ENCODE peak calls at places on chromosomes 5 and 9, in eight cellular contexts. O is tibial nerve, J is neuronal stem cell, G is heart left ventricle, I is left ventricle myocardium inferior, Q is WERI-Rb-1, W is dorsolateral prefrontal cortex, L is PC-9. B is an unnamed sample.
A peak's percentile ranks its signal among the peaks of the same experiment; 100 is the strongest.

GRCh38 chr9:113598883-113599282 is 135.4 kb downstream of the RGS3 start:
- DNase-seq in O (no peak), J (no peak), G (no peak), I (no peak), Q (no peak), W (no peak), L (no peak), B (no peak)

GRCh38 chr5:139842321-139842720 is 46.7 kb downstream of the PSD2 start:
- DNase-seq in O (no peak), J (no peak), G (no peak), I (no peak), Q (no peak), W (no peak), L (no peak), B (no peak)

GRCh38 chr5:147822686-147823491 is 8.6 kb downstream of the SPINK1 start:
- DNase-seq in O (peak; percentile 61), J (peak; percentile 41), G (no peak), I (peak; percentile 17), Q (peak; percentile 50), W (peak; percentile 74), L (peak; percentile 11), B (peak; percentile 50)

GRCh38 chr5:33470544-33470943 is 29.8 kb downstream of the TARS1 start:
- DNase-seq in O (peak; percentile 9), J (peak; percentile 12), G (no peak), I (no peak), Q (peak; percentile 17), W (no peak), L (peak; percentile 30), B (no peak)

GRCh38 chr5:150562832-150563231 is 54.9 kb downstream of the NDST1 start:
- DNase-seq in O (peak; percentile 51), J (no peak), G (no peak), I (no peak), Q (peak; percentile 37), W (no peak), L (peak; percentile 56), B (no peak)

GRCh38 chr5:127228540-127229184 is 61.9 kb upstream of the MEGF10 start:
- DNase-seq in O (no peak), J (peak; percentile 14), G (no peak), I (no peak), Q (no peak), W (no peak), L (no peak), B (no peak)

GRCh38 chr9:94805585-94805984 is 79.1 kb downstream of the AOPEP start:
- DNase-seq in O (no peak), J (no peak), G (no peak), I (no peak), Q (no peak), W (no peak), L (peak; percentile 69), B (no peak)

GRCh38 chr5:73938280-73938937 is 312.4 kb downstream of the ARHGEF28 start:
- DNase-seq in O (no peak), J (no peak), G (no peak), I (no peak), Q (no peak), W (no peak), L (peak; percentile 77), B (no peak)

GRCh38 chr9:135976531-135976930 is 15.4 kb upstream of the UBAC1 start:
- DNase-seq in O (no peak), J (no peak), G (no peak), I (no peak), Q (no peak), W (no peak), L (no peak), B (no peak)

GRCh38 chr9:18795947-18796705 is 236.9 kb downstream of the SAXO1 start:
- DNase-seq in O (no peak), J (no peak), G (no peak), I (no peak), Q (peak; percentile 41), W (no peak), L (no peak), B (no peak)

GRCh38 chr9:70569070-70569772 is 154.8 kb upstream of the KLF9 start:
- DNase-seq in O (no peak), J (no peak), G (no peak), I (no peak), Q (no peak), W (no peak), L (no peak), B (no peak)

GRCh38 chr9:133589454-133590227 is 19.5 kb downstream of the FAM163B start:
- DNase-seq in O (no peak), J (no peak), G (peak; percentile 57), I (no peak), Q (no peak), W (no peak), L (no peak), B (no peak)

GRCh38 chr9:18568969-18569368 is 95.0 kb downstream of the ADAMTSL1 start:
- DNase-seq in O (no peak), J (no peak), G (no peak), I (no peak), Q (no peak), W (no peak), L (no peak), B (no peak)

GRCh38 chr5:5145651-5146529 is 5.8 kb downstream of the ADAMTS16 start:
- DNase-seq in O (no peak), J (no peak), G (no peak), I (no peak), Q (no peak), W (no peak), L (peak; percentile 96), B (no peak)

DNA sequence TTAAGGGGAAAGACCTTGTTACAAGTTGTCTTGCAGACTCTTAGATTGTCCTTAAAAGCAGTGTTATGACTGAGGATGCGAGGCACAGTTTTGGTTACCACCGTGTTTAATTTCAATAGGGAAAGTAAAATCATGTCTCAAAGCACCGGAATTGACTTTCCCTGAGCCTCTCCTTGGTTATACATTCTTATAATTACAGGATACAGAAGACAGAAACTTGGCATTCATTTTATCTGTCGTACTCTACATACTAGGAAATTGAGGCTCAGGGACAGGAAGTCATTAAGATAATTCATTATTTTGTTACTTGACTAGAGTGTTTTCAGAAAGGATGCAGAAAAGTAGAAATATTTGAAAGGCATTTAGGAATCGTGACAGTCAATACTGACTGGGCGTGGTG is 54.0 kb upstream of the SPATA31D4 start:
- DNase-seq in O (no peak), J (no peak), G (no peak), I (no peak), Q (no peak), W (no peak), L (no peak), B (no peak)
- H3K27ac ChIP-seq in O (no peak overlapping the region), J (no peak overlapping the region), G (peak overlapping the region; percentile 80), I (peak overlapping the region; percentile 62), Q (no peak overlapping the region), W (no peak overlapping the region), L (no peak overlapping the region), B (no peak overlapping the region)

DNA sequence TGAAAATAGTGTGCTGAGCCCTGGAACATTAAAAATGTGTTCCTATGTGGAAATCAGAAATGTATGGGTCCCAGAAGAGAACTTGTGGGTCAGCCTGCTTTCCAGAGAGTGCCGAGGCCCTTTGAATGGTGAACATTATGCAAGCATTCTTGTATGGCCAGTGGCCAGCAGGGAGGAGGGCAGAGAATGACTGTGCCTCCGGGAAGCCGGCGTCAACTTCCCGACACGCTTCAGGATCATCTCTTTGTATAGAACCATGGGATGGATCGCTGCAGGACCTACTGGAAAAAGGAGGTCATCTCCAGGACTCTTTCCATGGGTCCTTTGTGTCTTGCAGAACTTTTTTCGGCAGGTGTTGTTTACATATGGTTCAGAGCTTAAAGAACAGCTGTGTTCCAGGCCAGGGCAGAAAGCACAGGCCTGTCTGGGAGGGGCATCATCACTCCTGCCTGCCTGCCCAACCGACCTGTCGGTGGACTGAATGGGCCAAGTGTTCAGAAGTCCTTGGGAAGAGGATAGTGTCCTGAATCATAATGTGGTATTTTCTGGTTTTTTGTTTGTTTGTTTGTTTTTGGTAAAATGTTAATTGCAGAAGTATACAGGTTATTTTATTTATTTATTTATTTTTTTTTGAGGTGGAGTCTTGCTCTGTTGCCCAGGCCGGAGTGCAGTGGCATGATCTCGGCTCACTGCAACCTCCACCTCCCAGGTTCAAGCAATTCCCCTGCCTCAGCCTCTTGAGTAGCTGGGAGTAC is 9.0 kb downstream of the PRRC2B start:
- DNase-seq in O (peak; percentile 92), J (no peak), G (peak; percentile 87), I (peak; percentile 89), Q (no peak), W (peak; percentile 87), L (peak; percentile 69), B (peak; percentile 23)
- H3K27ac ChIP-seq in O (peak overlapping the region; percentile 83), J (peak overlapping the region; percentile 38), G (peak overlapping the region; percentile 83), I (peak overlapping the region; percentile 88), Q (peak overlapping the region; percentile 47), W (peak overlapping the region; percentile 94), L (no peak overlapping the region), B (peak overlapping the region; percentile 76)

GRCh38 chr9:77883133-77883532 is 148.5 kb downstream of the GNAQ start:
- DNase-seq in O (no peak), J (no peak), G (no peak), I (no peak), Q (no peak), W (no peak), L (no peak), B (no peak)
- H3K27ac ChIP-seq in O (no peak overlapping the region), J (no peak overlapping the region), G (no peak overlapping the region), I (no peak overlapping the region), Q (no peak overlapping the region), W (no peak overlapping the region), L (peak overlapping the region; percentile 75), B (no peak overlapping the region)

DNA sequence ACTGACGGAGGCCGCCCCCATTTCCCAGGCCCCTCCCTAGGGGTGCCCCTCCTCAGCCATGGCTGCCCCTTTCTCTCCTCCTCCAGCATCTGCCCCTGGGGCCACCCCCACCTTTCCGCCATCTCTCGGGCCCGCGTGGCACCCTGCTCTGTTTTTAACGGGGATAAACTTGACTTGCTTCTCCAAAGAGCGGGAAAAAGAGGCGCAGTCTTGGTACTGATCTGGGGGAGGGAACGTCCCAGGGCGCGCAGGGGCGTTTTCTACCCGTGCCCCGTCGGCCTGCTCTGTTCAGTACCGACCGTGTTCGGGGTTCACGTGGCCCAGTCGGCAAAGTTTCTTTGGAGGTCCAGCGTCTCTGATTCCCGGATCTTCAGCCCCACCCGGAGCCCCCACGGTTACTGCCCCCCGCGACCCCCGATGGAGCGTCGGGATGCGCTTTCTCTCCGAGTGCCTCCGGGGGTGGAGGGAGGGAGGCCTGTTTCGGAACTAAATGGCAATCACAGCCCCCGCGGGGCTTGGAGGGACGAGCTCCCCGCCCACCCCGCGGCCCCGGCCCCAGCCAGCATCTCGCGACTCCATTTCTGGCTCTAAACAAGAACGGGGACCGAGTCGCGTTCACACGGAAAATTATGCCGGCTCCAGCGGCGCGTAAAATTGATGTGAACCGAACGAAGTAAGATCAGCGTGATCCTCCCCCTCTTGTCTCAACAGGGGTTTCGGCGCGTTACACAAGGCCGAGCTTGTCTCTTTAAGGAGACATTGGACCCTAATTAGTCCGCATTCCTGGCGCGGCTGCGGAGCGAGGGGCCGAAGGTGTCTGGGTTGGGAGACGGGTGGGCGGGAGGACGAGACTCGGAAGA is 1.1 kb upstream of the TLE4 start:
- DNase-seq in O (peak; percentile 35), J (peak; percentile 96), G (peak; percentile 69), I (peak; percentile 38), Q (peak; percentile 47), W (no peak), L (no peak), B (peak; percentile 59)
- H3K27ac ChIP-seq in O (peak overlapping the region; percentile 84), J (peak overlapping the region; percentile 87), G (peak overlapping the region; percentile 57), I (peak overlapping the region; percentile 68), Q (peak overlapping the region; percentile 65), W (peak overlapping the region; percentile 79), L (no peak overlapping the region), B (peak overlapping the region; percentile 96)

DNA sequence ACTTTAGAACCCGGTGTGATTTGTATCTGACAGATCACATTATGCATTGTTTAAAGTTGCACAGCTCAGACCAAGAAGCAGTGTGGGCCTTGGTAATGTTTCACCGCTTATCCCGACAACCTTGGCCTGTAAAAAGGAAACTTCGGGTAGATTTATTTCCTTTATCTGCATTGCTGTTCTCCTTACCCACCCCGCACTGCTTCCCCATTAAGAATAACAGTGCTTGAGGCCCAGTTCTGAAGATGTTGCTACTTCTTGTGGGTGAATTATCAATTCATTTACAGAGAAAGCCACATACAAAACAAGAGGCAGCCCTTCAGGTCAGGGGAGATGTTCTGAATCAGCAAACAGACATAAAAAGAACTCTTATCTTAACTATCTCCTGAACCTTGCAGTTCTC is 8.4 kb downstream of the SMARCA2 start:
- DNase-seq in O (no peak), J (no peak), G (no peak), I (no peak), Q (no peak), W (no peak), L (no peak), B (no peak)
- H3K27ac ChIP-seq in O (peak overlapping the region; percentile 23), J (no peak overlapping the region), G (peak overlapping the region; percentile 72), I (peak overlapping the region; percentile 70), Q (no peak overlapping the region), W (peak overlapping the region; percentile 27), L (no peak overlapping the region), B (no peak overlapping the region)

B was measured in substantia nigra.